ENCODE peak calls at places on chromosomes 5 and 9, in nine cellular contexts. One of them, this sample, is unnamed.

GRCh38 chr5:148347706-148348105 is 12.3 kb downstream of the SPINK9 start:
- DNase-seq in mammary epithelial cell: peak; percentile 34
- DNase-seq in activated naive CD4-positive, alpha-beta T cell: no peak
- DNase-seq in A549: no peak
- DNase-seq in neural progenitor cell: no peak
- DNase-seq in memory B cell: no peak
- DNase-seq in stimulated activated CD4-positive, alpha-beta T cell treated with anti-CD3 and anti-CD28 coated beads, Interleukin-2, amount 100 ng/mL, for 48 hours: no peak
- DNase-seq in NCI-H226: no peak
- DNase-seq in PC-3: peak; percentile 60
- DNase-seq in this sample: no peak

GRCh38 chr5:109929371-109929770 is 239.6 kb downstream of the MAN2A1 start:
- DNase-seq in mammary epithelial cell: no peak
- DNase-seq in activated naive CD4-positive, alpha-beta T cell: no peak
- DNase-seq in A549: no peak
- DNase-seq in neural progenitor cell: no peak
- DNase-seq in memory B cell: no peak
- DNase-seq in stimulated activated CD4-positive, alpha-beta T cell treated with anti-CD3 and anti-CD28 coated beads, Interleukin-2, amount 100 ng/mL, for 48 hours: no peak
- DNase-seq in NCI-H226: no peak
- DNase-seq in PC-3: no peak
- DNase-seq in this sample: no peak

GRCh38 chr5:24232929-24233328 is 411.8 kb downstream of the CDH10 start:
- DNase-seq in mammary epithelial cell: no peak
- DNase-seq in activated naive CD4-positive, alpha-beta T cell: no peak
- DNase-seq in A549: no peak
- DNase-seq in neural progenitor cell: no peak
- DNase-seq in memory B cell: no peak
- DNase-seq in stimulated activated CD4-positive, alpha-beta T cell treated with anti-CD3 and anti-CD28 coated beads, Interleukin-2, amount 100 ng/mL, for 48 hours: no peak
- DNase-seq in NCI-H226: no peak
- DNase-seq in PC-3: peak; percentile 39
- DNase-seq in this sample: no peak

GRCh38 chr9:129868571-129869486 is 33.6 kb downstream of the USP20 start:
- DNase-seq in mammary epithelial cell: no peak
- DNase-seq in activated naive CD4-positive, alpha-beta T cell: peak; percentile 32
- DNase-seq in A549: no peak
- DNase-seq in neural progenitor cell: no peak
- DNase-seq in memory B cell: no peak
- DNase-seq in stimulated activated CD4-positive, alpha-beta T cell treated with anti-CD3 and anti-CD28 coated beads, Interleukin-2, amount 100 ng/mL, for 48 hours: peak; percentile 70
- DNase-seq in NCI-H226: no peak
- DNase-seq in PC-3: peak; percentile 51
- DNase-seq in this sample: no peak

GRCh38 chr5:39217365-39218281 is 1.7 kb downstream of the FYB1 start:
- DNase-seq in mammary epithelial cell: peak; percentile 78
- DNase-seq in activated naive CD4-positive, alpha-beta T cell: peak; percentile 25
- DNase-seq in A549: peak; percentile 83
- DNase-seq in neural progenitor cell: peak; percentile 81
- DNase-seq in memory B cell: peak; percentile 55
- DNase-seq in stimulated activated CD4-positive, alpha-beta T cell treated with anti-CD3 and anti-CD28 coated beads, Interleukin-2, amount 100 ng/mL, for 48 hours: peak; percentile 79
- DNase-seq in NCI-H226: peak; percentile 49
- DNase-seq in PC-3: peak; percentile 95
- DNase-seq in this sample: peak; percentile 75

GRCh38 chr5:32522429-32523143 is 62.8 kb upstream of the SUB1 start:
- DNase-seq in mammary epithelial cell: no peak
- DNase-seq in activated naive CD4-positive, alpha-beta T cell: no peak
- DNase-seq in A549: no peak
- DNase-seq in neural progenitor cell: no peak
- DNase-seq in memory B cell: no peak
- DNase-seq in stimulated activated CD4-positive, alpha-beta T cell treated with anti-CD3 and anti-CD28 coated beads, Interleukin-2, amount 100 ng/mL, for 48 hours: no peak
- DNase-seq in NCI-H226: peak; percentile 81
- DNase-seq in PC-3: peak; percentile 86
- DNase-seq in this sample: peak; percentile 68

GRCh38 chr5:78501411-78502338 is 141.3 kb downstream of the SCAMP1 start:
- DNase-seq in mammary epithelial cell: peak; percentile 39
- DNase-seq in activated naive CD4-positive, alpha-beta T cell: no peak
- DNase-seq in A549: no peak
- DNase-seq in neural progenitor cell: no peak
- DNase-seq in memory B cell: no peak
- DNase-seq in stimulated activated CD4-positive, alpha-beta T cell treated with anti-CD3 and anti-CD28 coated beads, Interleukin-2, amount 100 ng/mL, for 48 hours: no peak
- DNase-seq in NCI-H226: no peak
- DNase-seq in PC-3: no peak
- DNase-seq in this sample: peak; percentile 57

GRCh38 chr5:123397538-123397937 is 25.7 kb downstream of the CEP120 start:
- DNase-seq in mammary epithelial cell: no peak
- DNase-seq in activated naive CD4-positive, alpha-beta T cell: no peak
- DNase-seq in A549: no peak
- DNase-seq in neural progenitor cell: no peak
- DNase-seq in memory B cell: no peak
- DNase-seq in stimulated activated CD4-positive, alpha-beta T cell treated with anti-CD3 and anti-CD28 coated beads, Interleukin-2, amount 100 ng/mL, for 48 hours: no peak
- DNase-seq in NCI-H226: no peak
- DNase-seq in PC-3: no peak
- DNase-seq in this sample: no peak

GRCh38 chr5:135502836-135503520 is 32.8 kb downstream of the NEUROG1 start:
- DNase-seq in mammary epithelial cell: no peak
- DNase-seq in activated naive CD4-positive, alpha-beta T cell: no peak
- DNase-seq in A549: no peak
- DNase-seq in neural progenitor cell: no peak
- DNase-seq in memory B cell: no peak
- DNase-seq in stimulated activated CD4-positive, alpha-beta T cell treated with anti-CD3 and anti-CD28 coated beads, Interleukin-2, amount 100 ng/mL, for 48 hours: no peak
- DNase-seq in NCI-H226: no peak
- DNase-seq in PC-3: no peak
- DNase-seq in this sample: no peak

GRCh38 chr9:125074976-125075375 is 68.4 kb downstream of the SCAI start:
- DNase-seq in mammary epithelial cell: no peak
- DNase-seq in activated naive CD4-positive, alpha-beta T cell: no peak
- DNase-seq in A549: no peak
- DNase-seq in neural progenitor cell: no peak
- DNase-seq in memory B cell: no peak
- DNase-seq in stimulated activated CD4-positive, alpha-beta T cell treated with anti-CD3 and anti-CD28 coated beads, Interleukin-2, amount 100 ng/mL, for 48 hours: no peak
- DNase-seq in NCI-H226: no peak
- DNase-seq in PC-3: no peak
- DNase-seq in this sample: no peak

GRCh38 chr5:132055808-132056609 is 4.4 kb upstream of the IL3 start:
- DNase-seq in mammary epithelial cell: no peak
- DNase-seq in activated naive CD4-positive, alpha-beta T cell: no peak
- DNase-seq in A549: no peak
- DNase-seq in neural progenitor cell: no peak
- DNase-seq in memory B cell: no peak
- DNase-seq in stimulated activated CD4-positive, alpha-beta T cell treated with anti-CD3 and anti-CD28 coated beads, Interleukin-2, amount 100 ng/mL, for 48 hours: no peak
- DNase-seq in NCI-H226: no peak
- DNase-seq in PC-3: no peak
- DNase-seq in this sample: no peak

GRCh38 chr5:67178085-67178484 is 18.5 kb downstream of the CD180 start:
- DNase-seq in mammary epithelial cell: no peak
- DNase-seq in activated naive CD4-positive, alpha-beta T cell: no peak
- DNase-seq in A549: no peak
- DNase-seq in neural progenitor cell: no peak
- DNase-seq in memory B cell: no peak
- DNase-seq in stimulated activated CD4-positive, alpha-beta T cell treated with anti-CD3 and anti-CD28 coated beads, Interleukin-2, amount 100 ng/mL, for 48 hours: no peak
- DNase-seq in NCI-H226: no peak
- DNase-seq in PC-3: peak; percentile 17
- DNase-seq in this sample: peak; percentile 57

GRCh38 chr5:38023799-38024198 is 184.0 kb upstream of the GDNF start:
- DNase-seq in mammary epithelial cell: no peak
- DNase-seq in activated naive CD4-positive, alpha-beta T cell: no peak
- DNase-seq in A549: no peak
- DNase-seq in neural progenitor cell: no peak
- DNase-seq in memory B cell: no peak
- DNase-seq in stimulated activated CD4-positive, alpha-beta T cell treated with anti-CD3 and anti-CD28 coated beads, Interleukin-2, amount 100 ng/mL, for 48 hours: no peak
- DNase-seq in NCI-H226: no peak
- DNase-seq in PC-3: peak; percentile 60
- DNase-seq in this sample: no peak

GRCh38 chr5:170312666-170313065 is 15.1 kb upstream of the LCP2 start:
- DNase-seq in mammary epithelial cell: peak; percentile 53
- DNase-seq in activated naive CD4-positive, alpha-beta T cell: no peak
- DNase-seq in A549: peak; percentile 33
- DNase-seq in neural progenitor cell: no peak
- DNase-seq in memory B cell: no peak
- DNase-seq in stimulated activated CD4-positive, alpha-beta T cell treated with anti-CD3 and anti-CD28 coated beads, Interleukin-2, amount 100 ng/mL, for 48 hours: no peak
- DNase-seq in NCI-H226: no peak
- DNase-seq in PC-3: no peak
- DNase-seq in this sample: no peak

GRCh38 chr9:137138701-137139467 is at the start of gene GRIN1:
- DNase-seq in mammary epithelial cell: no peak
- DNase-seq in activated naive CD4-positive, alpha-beta T cell: no peak
- DNase-seq in A549: no peak
- DNase-seq in neural progenitor cell: peak; percentile 89
- DNase-seq in memory B cell: no peak
- DNase-seq in stimulated activated CD4-positive, alpha-beta T cell treated with anti-CD3 and anti-CD28 coated beads, Interleukin-2, amount 100 ng/mL, for 48 hours: no peak
- DNase-seq in NCI-H226: no peak
- DNase-seq in PC-3: no peak
- DNase-seq in this sample: no peak

GRCh38 chr5:74640450-74641013 is at the start of gene ENC1:
- DNase-seq in mammary epithelial cell: peak; percentile 88
- DNase-seq in activated naive CD4-positive, alpha-beta T cell: peak; percentile 35
- DNase-seq in A549: peak; percentile 92
- DNase-seq in neural progenitor cell: peak; percentile 97
- DNase-seq in memory B cell: peak; percentile 79
- DNase-seq in stimulated activated CD4-positive, alpha-beta T cell treated with anti-CD3 and anti-CD28 coated beads, Interleukin-2, amount 100 ng/mL, for 48 hours: peak; percentile 68
- DNase-seq in NCI-H226: peak; percentile 98
- DNase-seq in PC-3: peak; percentile 87
- DNase-seq in this sample: peak; percentile 89

GRCh38 chr9:118643118-118643517 is 726.1 kb downstream of the BRINP1 start:
- DNase-seq in mammary epithelial cell: peak; percentile 87
- DNase-seq in activated naive CD4-positive, alpha-beta T cell: no peak
- DNase-seq in A549: peak; percentile 53
- DNase-seq in neural progenitor cell: peak; percentile 42
- DNase-seq in memory B cell: no peak
- DNase-seq in stimulated activated CD4-positive, alpha-beta T cell treated with anti-CD3 and anti-CD28 coated beads, Interleukin-2, amount 100 ng/mL, for 48 hours: no peak
- DNase-seq in NCI-H226: peak; percentile 96
- DNase-seq in PC-3: peak; percentile 1
- DNase-seq in this sample: no peak

GRCh38 chr5:69331528-69332445 is 814 bp downstream of the CCDC125 start:
- DNase-seq in mammary epithelial cell: no peak
- DNase-seq in activated naive CD4-positive, alpha-beta T cell: no peak
- DNase-seq in A549: no peak
- DNase-seq in neural progenitor cell: peak; percentile 8
- DNase-seq in memory B cell: no peak
- DNase-seq in stimulated activated CD4-positive, alpha-beta T cell treated with anti-CD3 and anti-CD28 coated beads, Interleukin-2, amount 100 ng/mL, for 48 hours: no peak
- DNase-seq in NCI-H226: no peak
- DNase-seq in PC-3: peak; percentile 48
- DNase-seq in this sample: no peak

GRCh38 chr5:1054799-1055775 is 46.5 kb downstream of the NKD2 start:
- DNase-seq in mammary epithelial cell: no peak
- DNase-seq in activated naive CD4-positive, alpha-beta T cell: no peak
- DNase-seq in A549: no peak
- DNase-seq in neural progenitor cell: no peak
- DNase-seq in memory B cell: no peak
- DNase-seq in stimulated activated CD4-positive, alpha-beta T cell treated with anti-CD3 and anti-CD28 coated beads, Interleukin-2, amount 100 ng/mL, for 48 hours: no peak
- DNase-seq in NCI-H226: no peak
- DNase-seq in PC-3: no peak
- DNase-seq in this sample: no peak

GRCh38 chr9:113753398-113754119 is 122.5 kb upstream of the ZNF618 start:
- DNase-seq in mammary epithelial cell: no peak
- DNase-seq in activated naive CD4-positive, alpha-beta T cell: no peak
- DNase-seq in A549: no peak
- DNase-seq in neural progenitor cell: no peak
- DNase-seq in memory B cell: no peak
- DNase-seq in stimulated activated CD4-positive, alpha-beta T cell treated with anti-CD3 and anti-CD28 coated beads, Interleukin-2, amount 100 ng/mL, for 48 hours: no peak
- DNase-seq in NCI-H226: no peak
- DNase-seq in PC-3: no peak
- DNase-seq in this sample: no peak

GRCh38 chr9:78210841-78211301 is 25.0 kb upstream of the CEP78 start:
- DNase-seq in mammary epithelial cell: no peak
- DNase-seq in activated naive CD4-positive, alpha-beta T cell: no peak
- DNase-seq in A549: no peak
- DNase-seq in neural progenitor cell: no peak
- DNase-seq in memory B cell: no peak
- DNase-seq in stimulated activated CD4-positive, alpha-beta T cell treated with anti-CD3 and anti-CD28 coated beads, Interleukin-2, amount 100 ng/mL, for 48 hours: no peak
- DNase-seq in NCI-H226: no peak
- DNase-seq in PC-3: no peak
- DNase-seq in this sample: no peak

GRCh38 chr9:88574993-88575392 is 40.0 kb downstream of the NXNL2 start:
- DNase-seq in mammary epithelial cell: peak; percentile 26
- DNase-seq in activated naive CD4-positive, alpha-beta T cell: no peak
- DNase-seq in A549: peak; percentile 16
- DNase-seq in neural progenitor cell: no peak
- DNase-seq in memory B cell: no peak
- DNase-seq in stimulated activated CD4-positive, alpha-beta T cell treated with anti-CD3 and anti-CD28 coated beads, Interleukin-2, amount 100 ng/mL, for 48 hours: no peak
- DNase-seq in NCI-H226: no peak
- DNase-seq in PC-3: no peak
- DNase-seq in this sample: peak; percentile 29

GRCh38 chr5:150166193-150167162 is at the start of gene CDX1:
- DNase-seq in mammary epithelial cell: no peak
- DNase-seq in activated naive CD4-positive, alpha-beta T cell: no peak
- DNase-seq in A549: no peak
- DNase-seq in neural progenitor cell: no peak
- DNase-seq in memory B cell: no peak
- DNase-seq in stimulated activated CD4-positive, alpha-beta T cell treated with anti-CD3 and anti-CD28 coated beads, Interleukin-2, amount 100 ng/mL, for 48 hours: no peak
- DNase-seq in NCI-H226: no peak
- DNase-seq in PC-3: no peak
- DNase-seq in this sample: no peak

GRCh38 chr5:10354048-10354872 is 765 bp downstream of the MARCHF6 start:
- DNase-seq in mammary epithelial cell: peak; percentile 42
- DNase-seq in activated naive CD4-positive, alpha-beta T cell: no peak
- DNase-seq in A549: peak; percentile 74
- DNase-seq in neural progenitor cell: peak; percentile 63
- DNase-seq in memory B cell: no peak
- DNase-seq in stimulated activated CD4-positive, alpha-beta T cell treated with anti-CD3 and anti-CD28 coated beads, Interleukin-2, amount 100 ng/mL, for 48 hours: peak; percentile 37
- DNase-seq in NCI-H226: no peak
- DNase-seq in PC-3: peak; percentile 69
- DNase-seq in this sample: peak; percentile 35